ENCODE peak calls at places on chromosomes 11 and 22, in six cellular contexts. R is effector memory CD4-positive, alpha-beta T cell; T is ovary; A is heart left ventricle; F is sigmoid colon; G is gastrocnemius medialis. O is an unnamed sample. For H3K36me3, the result is how much of the 10 kb centered on the place peaks cover.

GRCh38 chr22:30877662-30878515 is 90.7 kb downstream of the MORC2 start:
- DNase-seq in R (no peak), A (no peak), G (no peak), T (no peak), F (peak), O (no peak)

GRCh38 chr11:30333405-30333804 is 10.5 kb downstream of the ARL14EP start:
- DNase-seq in G (no peak), A (no peak), F (no peak), R (no peak), T (no peak), O (no peak)

GRCh38 chr11:70424765-70425164 is 26.4 kb downstream of the CTTN start:
- DNase-seq in A (no peak), T (no peak), G (no peak), F (no peak), R (no peak), O (no peak)

GRCh38 chr11:134949121-134949591 is 537.1 kb upstream of the B3GAT1 start:
- DNase-seq in T (no peak), A (no peak), R (no peak), F (no peak), G (peak), O (peak)

GRCh38 chr11:6663794-6664478 is 8.3 kb upstream of the DCHS1 start:
- DNase-seq in G (no peak), T (no peak), A (no peak), F (no peak), R (no peak), O (no peak)

GRCh38 chr11:18259259-18259658 is 6.8 kb upstream of the SAA1 start:
- DNase-seq in G (peak), T (no peak), A (no peak), R (no peak), F (no peak), O (no peak)

GRCh38 chr22:46894081-46894671 is 131.7 kb downstream of the TBC1D22A start:
- DNase-seq in G (no peak), F (no peak), T (no peak), R (no peak), A (peak), O (no peak)

GRCh38 chr11:65498042-65498726 is 661 bp upstream of the MALAT1 start:
- DNase-seq in T (peak), G (peak), A (no peak), F (peak), R (peak), O (peak)

GRCh38 chr11:75969626-75970308 is 154.8 kb downstream of the UVRAG start:
- DNase-seq in G (no peak), A (no peak), F (no peak), R (no peak), T (no peak), O (no peak)

GRCh38 chr11:33616552-33616951 is 84.1 kb downstream of the C11orf91 start:
- DNase-seq in R (no peak), T (no peak), A (no peak), G (no peak), F (no peak), O (no peak)

GRCh38 chr11:94201004-94201465 is 72.4 kb downstream of the PANX1 start:
- DNase-seq in T (no peak), G (no peak), A (no peak), F (no peak), R (no peak), O (no peak)

GRCh38 chr11:109285465-109285864 is 136.5 kb upstream of the C11orf87 start:
- DNase-seq in G (no peak), F (no peak), T (no peak), A (no peak), R (no peak), O (no peak)

GRCh38 chr11:43920598-43921419 is 21.6 kb upstream of the C11orf96 start:
- DNase-seq in F (peak), T (peak), A (peak), G (peak), R (no peak), O (peak)

GRCh38 chr11:66274219-66274618 is 3.8 kb upstream of the CNIH2 start:
- DNase-seq in R (no peak), F (no peak), G (no peak), T (no peak), A (no peak), O (no peak)

GRCh38 chr11:57363131-57363530 is 17.8 kb downstream of the PRG3 start:
- DNase-seq in T (no peak), G (no peak), F (no peak), R (no peak), A (no peak), O (no peak)

GRCh38 chr11:45941285-45941684 is 18.8 kb downstream of the LARGE2 start:
- DNase-seq in R (no peak), G (no peak), A (no peak), T (no peak), F (no peak), O (no peak)

GRCh38 chr11:72643547-72643946 is 30.7 kb downstream of the PDE2A start:
- DNase-seq in A (no peak), R (no peak), T (no peak), F (no peak), G (no peak), O (no peak)

GRCh38 chr11:116533186-116533825 is 239.5 kb downstream of the BUD13 start:
- DNase-seq in F (peak), A (no peak), G (no peak), R (no peak), T (no peak), O (no peak)

GRCh38 chr11:86228967-86229330 is 15.6 kb upstream of the EED start:
- DNase-seq in G (no peak), R (no peak), T (no peak), F (no peak), A (no peak), O (no peak)

GRCh38 chr11:46122955-46123354 is 1.7 kb upstream of the PHF21A start:
- DNase-seq in F (no peak), G (no peak), T (no peak), R (no peak), A (no peak), O (no peak)

GRCh38 chr22:43240614-43241013 is 53.7 kb upstream of the TTLL12 start:
- DNase-seq in A (no peak), F (no peak), G (no peak), R (no peak), T (no peak), O (no peak)

GRCh38 chr11:74826901-74827300 is 78.3 kb downstream of the RNF169 start:
- DNase-seq in F (no peak), A (no peak), T (no peak), G (no peak), R (no peak), O (no peak)

GRCh38 chr11:59706518-59707285 is 6.9 kb downstream of the OR10V1 start:
- DNase-seq in R (no peak), G (no peak), A (no peak), T (no peak), F (no peak), O (no peak)

GRCh38 chr11:120219157-120219934 is 8.5 kb downstream of the OAF start:
- DNase-seq in G (peak), R (no peak), A (peak), F (peak), T (no peak), O (no peak)

GRCh38 chr11:69893631-69894030 is 74.4 kb upstream of the FGF3 start:
- DNase-seq in F (no peak), T (no peak), G (no peak), A (peak), R (no peak), O (no peak)

GRCh38 chr22:29639096-29639495 is 35.7 kb downstream of the NF2 start:
- DNase-seq in T (no peak), F (no peak), G (no peak), A (no peak), R (no peak), O (no peak)

GRCh38 chr11:19083166-19083565 is 22.6 kb upstream of the MRGPRX2 start:
- DNase-seq in F (no peak), T (no peak), G (no peak), A (no peak), R (no peak), O (no peak)

GRCh38 chr22:32649515-32650200 is 151.8 kb upstream of the TIMP3 start:
- DNase-seq in A (no peak), F (peak), T (no peak), R (no peak), G (peak), O (peak)

GRCh38 chr22:47333625-47334024 is 571.2 kb downstream of the TBC1D22A start:
- DNase-seq in T (no peak), F (no peak), R (no peak), A (no peak), G (no peak), O (no peak)

GRCh38 chr22:41625577-41625976 is 4.5 kb downstream of the XRCC6 start:
- DNase-seq in F (no peak), A (no peak), G (no peak), T (no peak), R (no peak), O (no peak)
- H3K36me3 ChIP-seq in F (half or more), A (under half), G (under half), T (under half), R (half or more), O (half or more)

GRCh38 chr11:63505857-63506528 is at the start of gene LGALS12:
- DNase-seq in R (no peak), G (peak), T (no peak), A (peak), F (no peak), O (no peak)

GRCh38 chr11:63504933-63505586 is 824 bp upstream of the LGALS12 start:
- DNase-seq in A (peak), T (peak), G (peak), F (no peak), R (no peak), O (no peak)

GRCh38 chr11:63503492-63503891 is 2.4 kb upstream of the LGALS12 start:
- DNase-seq in R (no peak), F (no peak), T (no peak), G (peak), A (peak), O (no peak)

GRCh38 chr11:63502252-63502820 is 3.5 kb upstream of the LGALS12 start:
- DNase-seq in T (no peak), G (no peak), A (no peak), F (no peak), R (no peak), O (no peak)

DNA sequence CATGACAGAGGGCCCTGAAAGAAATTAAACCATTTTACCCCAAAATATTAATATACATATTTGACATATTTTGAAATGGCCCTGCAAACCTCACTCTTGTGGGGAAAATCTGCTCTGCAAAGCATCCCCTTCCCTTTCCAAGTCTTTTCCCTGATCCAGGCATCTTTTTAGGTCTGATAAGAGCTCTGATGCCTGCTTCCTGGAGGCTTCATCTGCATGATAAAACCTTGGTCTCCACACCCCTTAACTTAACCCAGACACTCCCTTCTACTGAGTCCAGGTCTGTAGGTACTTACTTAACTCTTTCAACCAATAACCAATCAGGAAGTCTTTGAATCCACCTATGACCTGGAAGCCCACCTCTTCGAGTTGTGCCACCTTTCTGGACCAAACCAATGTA is 1.8 kb upstream of the LGALS12 start:
- DNase-seq in A (no peak), T (no peak), R (no peak), G (no peak), F (no peak), O (no peak)
- H3K4me3 ChIP-seq in A (no peak), T (no peak), R (no peak), G (no peak), F (no peak), O (no peak)

GRCh38 chr11:63586451-63587166 is 23.4 kb upstream of the PLAAT2 start:
- DNase-seq in F (no peak), R (no peak), A (no peak), G (no peak), T (no peak), O (no peak)
- H3K36me3 ChIP-seq in F (half or more), R (under half), A (under half), G (under half), T (under half), O (half or more)

GRCh38 chr11:96567667-96568066 is 177.9 kb downstream of the JRKL start:
- DNase-seq in G (no peak), A (no peak), F (no peak), T (no peak), R (no peak), O (no peak)

GRCh38 chr11:96567193-96567592 is 177.4 kb downstream of the JRKL start:
- DNase-seq in R (no peak), F (no peak), A (no peak), T (no peak), G (no peak), O (no peak)
- H3K4me3 ChIP-seq in R (no peak), F (no peak), A (no peak), T (no peak), G (no peak), O (peak)

DNA sequence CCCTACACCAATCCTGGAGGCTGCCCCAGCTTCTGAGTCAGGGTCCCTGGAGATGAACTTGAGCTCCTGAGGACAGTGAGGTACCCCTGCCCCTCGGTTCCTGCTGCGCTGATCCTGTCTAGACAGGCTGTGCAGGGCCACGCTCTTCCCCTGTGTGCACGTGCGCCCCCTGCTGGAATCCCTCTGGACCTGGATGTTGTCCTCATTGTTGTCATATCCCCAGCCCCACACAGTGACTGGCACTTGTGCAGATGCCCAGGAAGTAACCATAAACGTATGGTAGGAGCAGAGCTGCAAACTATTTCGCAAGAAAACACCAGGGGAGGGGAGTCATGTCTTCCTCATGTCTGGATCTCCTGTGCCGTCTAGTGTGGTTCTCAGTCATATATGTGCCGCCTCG is 114.7 kb downstream of the CRYBB2 start:
- DNase-seq in G (peak), A (peak), R (no peak), F (no peak), T (no peak), O (peak)
- H3K36me3 ChIP-seq in G (under half), A (under half), R (under half), F (under half), T (under half), O (under half)

GRCh38 chr11:118620529-118621070 is 13.2 kb downstream of the PHLDB1 start:
- DNase-seq in A (peak), R (no peak), F (no peak), T (peak), G (no peak), O (no peak)

GRCh38 chr11:118619444-118620205 is 12.2 kb downstream of the PHLDB1 start:
- DNase-seq in A (peak), T (peak), R (no peak), G (no peak), F (peak), O (peak)

GRCh38 chr11:118621898-118622375 is 14.5 kb downstream of the PHLDB1 start:
- DNase-seq in R (no peak), G (no peak), F (no peak), A (no peak), T (peak), O (no peak)

GRCh38 chr11:118622376-118623290 is 15.2 kb downstream of the PHLDB1 start:
- DNase-seq in T (peak), R (no peak), G (peak), A (peak), F (no peak), O (peak)

GRCh38 chr11:118621071-118621815 is 13.8 kb downstream of the PHLDB1 start:
- DNase-seq in G (peak), R (no peak), F (peak), T (peak), A (peak), O (peak)
- H3K4me3 ChIP-seq in G (peak), R (peak), F (peak), T (peak), A (peak), O (peak)

DNA sequence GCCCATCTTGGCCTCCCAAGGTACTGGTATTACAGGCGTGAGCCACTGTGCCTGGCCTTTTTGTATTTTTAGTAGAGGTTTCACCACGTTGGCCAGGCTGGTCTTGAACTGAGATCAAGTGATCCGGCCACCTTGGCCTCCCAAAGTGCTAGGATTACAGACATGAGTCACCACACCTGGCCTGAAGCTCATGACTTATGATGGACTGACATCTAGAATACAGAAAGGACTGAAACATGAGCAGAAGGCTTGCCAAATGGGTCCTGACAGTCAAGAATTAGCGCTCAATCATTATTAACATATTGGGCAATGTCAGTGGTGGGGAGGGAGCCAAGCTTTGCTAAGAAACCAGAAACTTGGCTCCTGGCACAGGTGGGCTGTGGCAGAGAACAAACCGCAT is 5.0 kb downstream of the FADS1 start:
- DNase-seq in R (no peak), A (no peak), G (peak), F (no peak), T (no peak), O (no peak)
- H3K36me3 ChIP-seq in R (under half), A (under half), G (under half), F (half or more), T (under half), O (under half)

GRCh38 chr22:49358041-49358440 is 469.6 kb downstream of the BRD1 start:
- DNase-seq in T (no peak), F (no peak), R (no peak), G (no peak), A (no peak), O (no peak)
- H3K4me3 ChIP-seq in T (no peak), F (no peak), R (no peak), G (no peak), A (no peak), O (no peak)

GRCh38 chr22:37880668-37881440 is 25.2 kb upstream of the MICALL1 start:
- DNase-seq in A (no peak), T (no peak), R (no peak), F (no peak), G (no peak), O (no peak)

GRCh38 chr22:37887610-37888378 is 18.3 kb upstream of the MICALL1 start:
- DNase-seq in A (no peak), F (peak), T (peak), R (no peak), G (peak), O (peak)

DNA sequence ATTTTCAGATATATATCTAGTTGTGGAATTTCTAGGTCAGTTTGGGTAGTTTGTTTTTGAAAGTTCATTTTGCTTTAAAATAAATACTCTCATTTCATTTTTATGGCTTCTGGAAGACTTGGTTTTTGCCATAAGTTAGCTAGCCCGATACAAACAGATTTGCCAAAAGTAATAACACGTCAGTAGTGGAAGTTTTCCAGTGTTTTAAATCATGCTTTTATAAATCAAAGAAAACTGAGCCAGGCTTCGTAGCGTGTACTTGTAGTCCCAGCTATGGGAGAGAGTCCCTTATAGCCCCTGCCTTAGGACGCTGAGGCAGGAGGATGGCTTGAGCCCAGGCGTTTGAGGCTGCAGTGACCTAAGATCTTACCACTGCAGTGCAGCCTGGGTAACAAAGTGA is 21.7 kb upstream of the MICALL1 start:
- DNase-seq in T (no peak), F (peak), A (no peak), R (no peak), G (no peak), O (no peak)
- H3K36me3 ChIP-seq in T (under half), F (under half), A (under half), R (half or more), G (under half), O (half or more)

DNA sequence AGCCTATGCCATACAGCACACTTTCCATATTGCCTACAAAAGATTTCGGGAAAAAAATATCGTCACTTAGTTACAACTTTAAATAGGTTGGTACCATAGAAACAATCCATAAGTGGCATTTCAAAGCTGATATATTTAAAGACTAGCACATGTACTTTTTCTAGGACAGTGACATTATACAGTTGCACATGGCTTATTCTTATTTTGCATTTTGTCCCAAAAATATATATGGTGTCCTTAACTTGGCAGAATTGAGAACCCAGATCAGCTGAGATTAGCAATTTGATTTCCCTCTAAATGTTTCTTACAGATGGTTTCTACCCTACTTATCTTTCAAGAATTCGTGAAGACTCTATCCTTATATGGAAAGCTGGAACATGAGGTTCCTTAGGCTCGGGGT is 3.7 kb upstream of the TFIP11 start:
- DNase-seq in G (no peak), R (no peak), T (no peak), F (no peak), A (no peak), O (no peak)
- H3K4me3 ChIP-seq in G (no peak), R (no peak), T (no peak), F (no peak), A (no peak), O (no peak)